ENCODE peak calls at places on chromosomes 16 and 17, in six cellular contexts. Z is lower leg skin, D is gastrocnemius medialis, X is prostate gland, R is esophagus muscularis mucosa, H is H54. N is an unnamed sample.

GRCh38 chr17:31582151-31582907 is 190.9 kb downstream of the RAB11FIP4 start:
- DNase-seq in R (no peak), H (no peak), D (no peak), Z (peak; percentile 90), X (no peak), N (no peak)

GRCh38 chr16:88634141-88634993 is 4.0 kb upstream of the IL17C start:
- DNase-seq in H (no peak), X (no peak), R (no peak), D (no peak), Z (peak; percentile 84), N (peak; percentile 43)

GRCh38 chr17:30961213-30962188 is 9.3 kb upstream of the RNF135 start:
- DNase-seq in Z (peak; percentile 62), H (no peak), R (no peak), D (no peak), X (no peak), N (no peak)

GRCh38 chr16:22970191-22970845 is 156.4 kb downstream of the HS3ST2 start:
- DNase-seq in Z (no peak), H (no peak), X (no peak), D (no peak), R (peak; percentile 90), N (no peak)

GRCh38 chr17:31216053-31216751 is 80.8 kb downstream of the OMG start:
- DNase-seq in X (no peak), R (no peak), D (no peak), H (no peak), Z (no peak), N (peak; percentile 71)

GRCh38 chr17:51869387-51869786 is 289.1 kb downstream of the CA10 start:
- DNase-seq in Z (no peak), H (no peak), X (no peak), R (no peak), D (no peak), N (peak; percentile 5)

GRCh38 chr17:43720311-43721060 is 38.1 kb downstream of the SOST start:
- DNase-seq in R (peak; percentile 95), Z (peak; percentile 95), H (peak; percentile 55), X (peak; percentile 57), D (peak; percentile 26), N (peak; percentile 71)

GRCh38 chr16:22402191-22402590 is 27.8 kb upstream of the CDR2 start:
- DNase-seq in X (no peak), Z (no peak), D (no peak), H (no peak), R (no peak), N (no peak)

GRCh38 chr17:58703137-58703846 is 10.9 kb downstream of the RAD51C start:
- DNase-seq in H (peak; percentile 32), D (no peak), X (no peak), Z (no peak), R (no peak), N (no peak)

GRCh38 chr17:40351185-40352043 is 13.1 kb downstream of the GJD3 start:
- DNase-seq in R (no peak), H (no peak), X (no peak), D (no peak), Z (no peak), N (no peak)

GRCh38 chr17:75549246-75550138 is 24.0 kb downstream of the LLGL2 start:
- DNase-seq in R (no peak), H (no peak), Z (no peak), X (peak; percentile 88), D (no peak), N (no peak)

GRCh38 chr17:16446338-16446983 is 31.1 kb downstream of the TRPV2 start:
- DNase-seq in Z (no peak), D (no peak), H (no peak), X (no peak), R (no peak), N (peak; percentile 16)

GRCh38 chr16:64238576-64238975 is 883.3 kb downstream of the CDH11 start:
- DNase-seq in R (no peak), X (no peak), H (no peak), Z (no peak), D (no peak), N (no peak)

GRCh38 chr16:35344012-35344762 is 1884.8 kb downstream of the TP53TG3F start:
- DNase-seq in X (no peak), Z (no peak), R (no peak), H (no peak), D (no peak), N (no peak)

GRCh38 chr17:376936-377863 is 24.6 kb upstream of the RPH3AL start:
- DNase-seq in X (no peak), Z (peak; percentile 77), D (peak; percentile 36), R (no peak), H (no peak), N (no peak)

GRCh38 chr16:83542491-83542890 is 265.3 kb upstream of the HSBP1 start:
- DNase-seq in Z (no peak), H (no peak), X (no peak), R (no peak), D (peak; percentile 4), N (no peak)

GRCh38 chr16:53974484-53975115 is 270.6 kb downstream of the FTO start:
- DNase-seq in D (no peak), H (no peak), Z (no peak), X (no peak), R (no peak), N (no peak)

GRCh38 chr16:73122604-73123386 is 74.9 kb upstream of the ZFHX3 start:
- DNase-seq in D (peak; percentile 13), R (no peak), H (no peak), X (no peak), Z (no peak), N (no peak)

GRCh38 chr17:76529643-76530488 is 7.6 kb downstream of the CYGB start:
- DNase-seq in H (no peak), X (no peak), D (peak; percentile 68), Z (peak; percentile 96), R (no peak), N (no peak)

GRCh38 chr17:65099941-65100315 is 37.2 kb upstream of the RGS9 start:
- DNase-seq in H (peak; percentile 65), D (no peak), R (no peak), X (no peak), Z (peak; percentile 95), N (no peak)

GRCh38 chr17:56867948-56868376 is 34.0 kb downstream of the DGKE start:
- DNase-seq in X (peak; percentile 21), D (no peak), Z (no peak), R (no peak), H (no peak), N (no peak)

GRCh38 chr17:44989552-44990138 is 21.5 kb upstream of the C1QL1 start:
- DNase-seq in R (no peak), D (no peak), H (no peak), Z (no peak), X (no peak), N (no peak)

GRCh38 chr16:568401-569258 is 1.1 kb upstream of the PIGQ start:
- DNase-seq in Z (no peak), D (no peak), R (no peak), H (no peak), X (no peak), N (peak; percentile 97)

GRCh38 chr16:4152267-4152666 is 36.0 kb upstream of the ADCY9 start:
- DNase-seq in H (no peak), Z (no peak), D (no peak), R (no peak), X (no peak), N (no peak)

GRCh38 chr17:2828396-2829038 is 32.3 kb downstream of the RAP1GAP2 start:
- DNase-seq in X (no peak), R (no peak), H (peak; percentile 88), Z (peak; percentile 90), D (peak; percentile 12), N (peak; percentile 56)

GRCh38 chr17:82320956-82321927 is 3.8 kb upstream of the CD7 start:
- DNase-seq in H (no peak), D (no peak), R (no peak), X (no peak), Z (no peak), N (peak; percentile 35)

GRCh38 chr17:81200695-81201580 is 21.8 kb downstream of the CEP131 start:
- DNase-seq in R (no peak), D (no peak), H (peak; percentile 89), X (peak; percentile 66), Z (no peak), N (peak; percentile 79)

GRCh38 chr16:74573622-74574021 is 33.3 kb downstream of the GLG1 start:
- DNase-seq in R (no peak), H (no peak), X (no peak), D (no peak), Z (no peak), N (no peak)

GRCh38 chr17:49210158-49211029 is at the start of the genes ABI3 and GNGT2:
- DNase-seq in X (no peak), Z (no peak), D (no peak), R (no peak), H (no peak), N (no peak)
- TF ChIP-seq POLR2A in X (no peak), Z (no peak), D (peak; percentile 40), R (no peak), H (no peak), N (no peak)

GRCh38 chr17:36088559-36089376 is 1.2 kb downstream of the CCL3 start:
- DNase-seq in R (no peak), D (no peak), Z (no peak), X (no peak), H (no peak), N (no peak)
- TF ChIP-seq POLR2A in R (no peak), D (no peak), Z (no peak), X (no peak), H (no peak), N (no peak)

GRCh38 chr16:12609937-12610699 is 193.6 kb downstream of the CPPED1 start:
- DNase-seq in R (no peak), X (no peak), Z (no peak), D (no peak), H (no peak), N (no peak)
- TF ChIP-seq POLR2A in R (no peak), X (no peak), Z (no peak), D (no peak), H (no peak), N (no peak)

GRCh38 chr16:15882563-15882962 is 5.8 kb downstream of the CEP20 start:
- DNase-seq in Z (no peak), H (no peak), X (no peak), R (no peak), D (no peak), N (no peak)
- TF ChIP-seq POLR2A in Z (no peak), H (no peak), X (no peak), R (no peak), D (no peak), N (no peak)

GRCh38 chr16:60077791-60078280 is 1343.7 kb upstream of the GOT2 start:
- DNase-seq in D (no peak), R (no peak), Z (no peak), X (no peak), H (no peak), N (no peak)

GRCh38 chr16:60073376-60073775 is 1339.3 kb upstream of the GOT2 start:
- DNase-seq in R (no peak), Z (no peak), D (no peak), H (no peak), X (no peak), N (no peak)

DNA sequence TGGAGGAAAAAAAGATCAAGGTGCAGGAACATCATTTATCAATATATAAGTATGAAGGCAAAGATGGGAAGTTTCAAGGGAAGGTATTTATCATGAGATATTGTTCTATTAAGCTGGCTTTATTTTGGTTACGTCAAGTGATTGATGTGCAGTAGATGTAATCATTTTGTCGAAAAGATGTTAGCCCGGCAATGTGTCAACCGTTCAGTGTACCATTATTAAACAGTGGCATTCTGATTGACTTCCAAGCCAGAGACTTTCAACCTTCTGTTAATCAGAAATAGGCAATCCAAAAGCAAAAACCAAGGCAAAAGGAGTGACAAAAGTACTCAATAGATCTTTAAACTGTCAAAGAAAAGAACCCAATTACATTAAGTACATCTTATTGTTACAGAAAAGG is 1340.3 kb upstream of the GOT2 start:
- DNase-seq in D (no peak), R (no peak), H (no peak), Z (no peak), X (no peak), N (no peak)
- TF ChIP-seq POLR2A in D (no peak), R (no peak), H (no peak), Z (no peak), X (no peak), N (no peak)

GRCh38 chr17:42571435-42572225 is 4.7 kb downstream of the MLX start:
- DNase-seq in D (no peak), X (peak; percentile 42), H (no peak), Z (no peak), R (no peak), N (no peak)
- TF ChIP-seq POLR2A in D (no peak), X (no peak), H (no peak), Z (no peak), R (no peak), N (peak; percentile 9)

N was measured in erythroblast.